ENCODE peak calls at places on chromosomes 1 and 21, in five cellular contexts. W is H1, Q is IMR-90, R is neuronal stem cell, Y is mesenchymal stem cell. D is an unnamed sample.

GRCh38 chr1:8516793-8517556 is 199.1 kb downstream of the SLC45A1 start:
- DNase-seq in W (no peak), Q (peak; percentile 44), R (no peak), Y (no peak), D (no peak)

GRCh38 chr1:27569506-27570382 is 34.2 kb downstream of the AHDC1 start:
- DNase-seq in W (peak; percentile 73), Q (no peak), R (peak; percentile 72), Y (no peak), D (peak; percentile 57)

GRCh38 chr1:233819042-233819441 is 85.4 kb upstream of the SLC35F3 start:
- DNase-seq in W (no peak), Q (no peak), R (no peak), Y (no peak), D (no peak)

GRCh38 chr21:43262427-43262826 is 93.6 kb downstream of the CRYAA start:
- DNase-seq in W (no peak), Q (peak; percentile 19), R (no peak), Y (no peak), D (peak; percentile 77)

GRCh38 chr1:5423109-5423508 is 569.1 kb downstream of the NPHP4 start:
- DNase-seq in W (no peak), Q (no peak), R (no peak), Y (no peak), D (peak; percentile 41)

GRCh38 chr1:246550402-246550801 is 15.7 kb downstream of the TFB2M start:
- DNase-seq in W (no peak), Q (no peak), R (no peak), Y (no peak), D (no peak)

GRCh38 chr1:16677552-16678423 is 11.0 kb upstream of the RNU1-3 start:
- DNase-seq in W (peak; percentile 82), Q (peak; percentile 85), R (peak; percentile 51), Y (peak; percentile 59), D (peak; percentile 67)

GRCh38 chr1:151858030-151858746 is 4.7 kb upstream of the THEM5 start:
- DNase-seq in W (peak; percentile 19), Q (peak; percentile 29), R (no peak), Y (no peak), D (no peak)

GRCh38 chr1:94909486-94909885 is 17.4 kb downstream of the CNN3 start:
- DNase-seq in W (no peak), Q (no peak), R (no peak), Y (no peak), D (peak; percentile 49)

GRCh38 chr1:197928849-197929336 is 11.7 kb downstream of the LHX9 start:
- DNase-seq in W (no peak), Q (no peak), R (no peak), Y (no peak), D (peak; percentile 59)

GRCh38 chr1:24874611-24875225 is 55.4 kb downstream of the RUNX3 start:
- DNase-seq in W (peak; percentile 47), Q (no peak), R (no peak), Y (no peak), D (no peak)

GRCh38 chr1:156704930-156705320 is 458 bp downstream of the CRABP2 start:
- DNase-seq in W (peak; percentile 64), Q (peak; percentile 75), R (no peak), Y (peak; percentile 73), D (no peak)

GRCh38 chr1:82646336-82646735 is 845.6 kb downstream of the ADGRL2 start:
- DNase-seq in W (no peak), Q (no peak), R (no peak), Y (peak; percentile 41), D (no peak)

GRCh38 chr1:111990878-111991760 is 1.7 kb upstream of the KCND3 start:
- DNase-seq in W (peak; percentile 80), Q (no peak), R (peak; percentile 50), Y (peak; percentile 15), D (peak; percentile 81)

GRCh38 chr1:46246548-46247432 is 773 bp upstream of the RAD54L start:
- DNase-seq in W (peak; percentile 87), Q (peak; percentile 45), R (no peak), Y (peak; percentile 63), D (no peak)

GRCh38 chr1:79556189-79556588 is 549.7 kb upstream of the ADGRL4 start:
- DNase-seq in W (no peak), Q (no peak), R (no peak), Y (no peak), D (no peak)

GRCh38 chr21:25456672-25457071 is 150.6 kb downstream of the MRPL39 start:
- DNase-seq in W (no peak), Q (peak; percentile 7), R (no peak), Y (no peak), D (no peak)

GRCh38 chr1:63087966-63088365 is 234.4 kb upstream of the FOXD3 start:
- DNase-seq in W (peak; percentile 65), Q (no peak), R (peak; percentile 76), Y (no peak), D (peak; percentile 90)

GRCh38 chr1:224080082-224080774 is 33.7 kb upstream of the FBXO28 start:
- DNase-seq in W (no peak), Q (peak; percentile 77), R (no peak), Y (peak; percentile 4), D (no peak)

GRCh38 chr21:32007461-32007860 is 134.6 kb downstream of the HUNK start:
- DNase-seq in W (no peak), Q (peak; percentile 82), R (no peak), Y (peak; percentile 29), D (no peak)

GRCh38 chr1:12342261-12343003 is 112.6 kb downstream of the VPS13D start:
- DNase-seq in W (no peak), Q (no peak), R (no peak), Y (peak; percentile 3), D (no peak)

GRCh38 chr1:89047734-89048133 is 17.3 kb downstream of the GBP1 start:
- DNase-seq in W (no peak), Q (peak; percentile 76), R (no peak), Y (no peak), D (no peak)

GRCh38 chr21:38798481-38798882 is 7.2 kb upstream of the ETS2 start:
- DNase-seq in W (no peak), Q (no peak), R (no peak), Y (peak; percentile 44), D (peak; percentile 57)
- H4K91ac ChIP-seq in W (no peak overlapping the region), Q (no peak overlapping the region), R (no peak overlapping the region), Y (peak overlapping the region; percentile 34), D (no peak overlapping the region)

GRCh38 chr1:220407101-220407683 is 120.7 kb upstream of the MARK1 start:
- DNase-seq in W (no peak), Q (no peak), R (no peak), Y (no peak), D (no peak)

GRCh38 chr1:220410681-220411080 is 117.3 kb upstream of the MARK1 start:
- DNase-seq in W (no peak), Q (no peak), R (no peak), Y (peak; percentile 53), D (no peak)

GRCh38 chr1:220409751-220410370 is 118.1 kb upstream of the MARK1 start:
- DNase-seq in W (no peak), Q (no peak), R (peak; percentile 17), Y (peak; percentile 15), D (no peak)
- H4K91ac ChIP-seq in W (peak overlapping the region; percentile 8), Q (no peak overlapping the region), R (no peak overlapping the region), Y (no peak overlapping the region), D (no peak overlapping the region)

DNA sequence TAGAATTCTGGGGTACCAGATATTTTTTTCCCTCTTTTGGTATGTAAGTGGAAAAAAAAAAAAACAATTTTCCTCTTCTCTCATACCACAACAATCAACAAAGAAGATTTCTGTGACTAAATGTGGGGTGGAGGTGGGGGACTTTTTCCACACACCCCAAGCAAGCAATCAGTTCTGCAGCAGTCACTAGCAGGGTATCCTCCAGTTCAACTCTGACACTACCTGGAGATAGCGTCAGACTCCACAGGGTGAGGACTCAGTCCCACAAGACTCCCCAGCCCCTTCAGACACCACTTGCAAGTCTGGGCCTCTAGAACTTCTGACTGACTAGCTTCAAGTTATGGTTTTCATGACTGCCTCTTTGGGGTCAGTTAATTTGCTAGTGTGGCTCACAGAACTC is 6.2 kb downstream of the DHX9 start:
- DNase-seq in W (no peak), Q (no peak), R (no peak), Y (no peak), D (no peak)
- H4K91ac ChIP-seq in W (no peak overlapping the region), Q (no peak overlapping the region), R (no peak overlapping the region), Y (no peak overlapping the region), D (no peak overlapping the region)

GRCh38 chr1:226108935-226109828 is 46.7 kb downstream of the H3-3A start:
- DNase-seq in W (no peak), Q (peak; percentile 36), R (no peak), Y (peak; percentile 19), D (no peak)

GRCh38 chr1:226107471-226108460 is 45.2 kb downstream of the H3-3A start:
- DNase-seq in W (no peak), Q (no peak), R (no peak), Y (no peak), D (no peak)

GRCh38 chr1:226110249-226111108 is 48.0 kb downstream of the H3-3A start:
- DNase-seq in W (peak; percentile 74), Q (peak; percentile 58), R (peak; percentile 53), Y (peak; percentile 82), D (peak; percentile 55)

GRCh38 chr1:226111109-226111864 is 48.8 kb downstream of the H3-3A start:
- DNase-seq in W (peak; percentile 59), Q (no peak), R (no peak), Y (no peak), D (no peak)

GRCh38 chr1:226109829-226110248 is 47.3 kb downstream of the H3-3A start:
- DNase-seq in W (peak; percentile 82), Q (peak; percentile 70), R (peak; percentile 76), Y (peak; percentile 82), D (peak; percentile 84)
- H4K91ac ChIP-seq in W (no peak overlapping the region), Q (no peak overlapping the region), R (no peak overlapping the region), Y (no peak overlapping the region), D (no peak overlapping the region)

D was measured in H9.